ENCODE peak calls at places on chromosome 16, in eight cellular contexts. A is C1 segment of cervical spinal cord; M is activated CD4-positive, alpha-beta memory T cell treated with anti-CD3 and anti-CD28 coated beads, Interleukin-2, amount 10 ng/mL, durations not matched to agents 7 days and 5 days; Y is stimulated activated effector memory CD8-positive, alpha-beta T cell treated with anti-CD3 and anti-CD28 coated beads, Interleukin-12 subunit alpha, Interleukin-12 subunit beta, amount 100 ng/mL, for 72 hours; S is effector memory CD4-positive, alpha-beta T cell; U is cardiac septum; H is dorsolateral prefrontal cortex; N is stimulated activated CD4-positive, alpha-beta T cell treated with anti-CD3 and anti-CD28 coated beads, Interleukin-4, amount 100 ng/mL, for 1 hour. P is an unnamed sample.

GRCh38 chr16:23286131-23286532 is 16.0 kb upstream of the SCNN1B start:
- DNase-seq in Y (no peak), N (no peak), H (no peak), U (no peak), A (no peak), S (no peak), M (no peak), P (no peak)

GRCh38 chr16:75624921-75625334 is 1.8 kb upstream of the ADAT1 start:
- DNase-seq in H (no peak), M (no peak), N (no peak), Y (no peak), S (no peak), U (no peak), A (no peak), P (no peak)

GRCh38 chr16:19728636-19728965 is 10.5 kb downstream of the IQCK start:
- DNase-seq in H (no peak), U (no peak), N (no peak), A (no peak), S (no peak), Y (no peak), M (no peak), P (no peak)

GRCh38 chr16:81902025-81902424 is 109.2 kb downstream of the SDR42E1 start:
- DNase-seq in Y (no peak), U (no peak), H (no peak), N (no peak), A (no peak), M (no peak), S (no peak), P (no peak)

GRCh38 chr16:76910931-76911330 is 280.1 kb upstream of the MON1B start:
- DNase-seq in H (no peak), N (no peak), U (no peak), M (no peak), S (no peak), Y (no peak), A (no peak), P (no peak)

GRCh38 chr16:15701367-15701766 is 51.3 kb downstream of the NDE1 start:
- DNase-seq in S (no peak), Y (no peak), U (no peak), N (no peak), A (no peak), M (no peak), H (no peak), P (no peak)

GRCh38 chr16:19771796-19772195 is 53.7 kb downstream of the IQCK start:
- DNase-seq in Y (no peak), M (no peak), S (no peak), A (no peak), N (no peak), H (no peak), U (no peak), P (no peak)

GRCh38 chr16:27169511-27170071 is 33.7 kb upstream of the KDM8 start:
- DNase-seq in H (no peak), N (peak), S (peak), U (no peak), M (peak), Y (peak), A (no peak), P (no peak)

GRCh38 chr16:81532491-81533174 is 88.0 kb downstream of the CMIP start:
- DNase-seq in H (no peak), Y (no peak), A (no peak), M (no peak), N (no peak), U (no peak), S (no peak), P (no peak)

GRCh38 chr16:6020162-6020980 is 922.8 kb upstream of the EEF2KMT start:
- DNase-seq in H (no peak), M (no peak), N (no peak), U (no peak), Y (no peak), S (no peak), A (no peak), P (no peak)

GRCh38 chr16:1707193-1707790 is 1.3 kb downstream of the MAPK8IP3 start:
- DNase-seq in U (no peak), S (no peak), M (peak), A (no peak), N (no peak), H (no peak), Y (no peak), P (no peak)

GRCh38 chr16:22188595-22189442 is 17.3 kb upstream of the EEF2K start:
- DNase-seq in U (no peak), M (peak), A (peak), N (peak), Y (peak), S (peak), H (peak), P (peak)

GRCh38 chr16:76614255-76614654 is 337.1 kb downstream of the CNTNAP4 start:
- DNase-seq in Y (no peak), S (no peak), M (no peak), U (no peak), N (no peak), H (no peak), A (peak), P (no peak)

GRCh38 chr16:85970712-85971220 is 71.8 kb downstream of the IRF8 start:
- DNase-seq in N (no peak), M (no peak), U (no peak), Y (no peak), H (no peak), S (no peak), A (no peak), P (no peak)

GRCh38 chr16:72926671-72927070 is 121.3 kb downstream of the ZFHX3 start:
- DNase-seq in H (no peak), N (no peak), A (no peak), U (peak), Y (no peak), M (no peak), S (no peak), P (no peak)

GRCh38 chr16:12010388-12011251 is 34.1 kb downstream of the SNX29 start:
- DNase-seq in A (no peak), U (no peak), H (no peak), S (no peak), M (no peak), Y (no peak), N (no peak), P (no peak)

GRCh38 chr16:86959182-86959651 is 358.0 kb downstream of the C16orf95 start:
- DNase-seq in N (no peak), A (no peak), U (no peak), S (no peak), H (no peak), Y (no peak), M (no peak), P (no peak)

GRCh38 chr16:54062361-54063346 is 223.9 kb downstream of the IRX3 start:
- DNase-seq in H (no peak), U (no peak), M (no peak), N (no peak), A (no peak), Y (no peak), S (no peak), P (no peak)

GRCh38 chr16:3470723-3471122 is 24.6 kb downstream of the C16orf90 start:
- DNase-seq in U (no peak), H (no peak), A (no peak), S (no peak), N (no peak), Y (no peak), M (no peak), P (no peak)

GRCh38 chr16:10835281-10835931 is 16.8 kb upstream of the TVP23A start:
- DNase-seq in M (peak), N (no peak), A (no peak), H (no peak), Y (peak), U (no peak), S (no peak), P (no peak)

GRCh38 chr16:81797443-81797842 is 18.4 kb downstream of the PLCG2 start:
- DNase-seq in N (no peak), H (no peak), A (no peak), M (peak), Y (peak), U (peak), S (no peak), P (no peak)

GRCh38 chr16:22623351-22623781 is 112.7 kb downstream of the NPIPB5 start:
- DNase-seq in H (no peak), M (no peak), S (no peak), N (no peak), U (no peak), A (no peak), Y (no peak), P (no peak)

GRCh38 chr16:55539049-55539448 is 27.4 kb upstream of the CAPNS2 start:
- DNase-seq in S (no peak), Y (no peak), M (no peak), H (no peak), A (no peak), N (no peak), U (no peak), P (no peak)

GRCh38 chr16:55647798-55648197 is 8.0 kb upstream of the SLC6A2 start:
- DNase-seq in S (no peak), H (no peak), M (no peak), Y (no peak), N (no peak), A (no peak), U (no peak), P (no peak)

GRCh38 chr16:4114257-4115208 is 1.7 kb downstream of the ADCY9 start:
- DNase-seq in N (no peak), A (no peak), M (no peak), U (no peak), Y (no peak), S (no peak), H (peak), P (peak)

GRCh38 chr16:50609049-50609832 is 61.0 kb downstream of the NKD1 start:
- DNase-seq in M (no peak), Y (no peak), N (no peak), U (no peak), H (no peak), A (no peak), S (no peak), P (no peak)

GRCh38 chr16:87838643-87839541 is 30.4 kb downstream of the SLC7A5 start:
- DNase-seq in M (no peak), N (no peak), U (no peak), H (no peak), Y (no peak), S (no peak), A (no peak), P (no peak)

GRCh38 chr16:71914802-71915201 is 19.5 kb downstream of the IST1 start:
- DNase-seq in Y (no peak), H (no peak), M (no peak), S (no peak), U (no peak), A (no peak), N (no peak), P (no peak)

GRCh38 chr16:12602811-12603698 is 200.6 kb downstream of the CPPED1 start:
- DNase-seq in S (no peak), N (no peak), A (no peak), H (no peak), M (no peak), Y (no peak), U (no peak), P (no peak)

GRCh38 chr16:67396159-67396774 is 3.0 kb upstream of the TPPP3 start:
- DNase-seq in A (no peak), S (no peak), Y (no peak), H (peak), U (peak), N (no peak), M (no peak), P (no peak)

GRCh38 chr16:87062569-87063442 is 254.4 kb downstream of the C16orf95 start:
- DNase-seq in A (no peak), Y (peak), U (peak), H (no peak), N (peak), M (peak), S (no peak), P (peak)

GRCh38 chr16:11032922-11033291 is 88.5 kb downstream of the CLEC16A start:
- DNase-seq in A (no peak), S (no peak), N (no peak), H (no peak), M (no peak), U (no peak), Y (no peak), P (no peak)

GRCh38 chr16:31696968-31697743 is 169.5 kb downstream of the AHSP start:
- DNase-seq in S (no peak), M (no peak), Y (peak), U (no peak), A (no peak), N (no peak), H (no peak), P (no peak)

P was measured in anterior cingulate cortex.